ENCODE peak calls at places on chromosomes 4 and X, in nine cellular contexts. X is stimulated activated CD4-positive, alpha-beta T cell treated with anti-CD3 and anti-CD28 coated beads, Interleukin-1b, Interleukin-23, amount 100 ng/mL, for 24 hours; H is mammary epithelial cell; U is colonic mucosa; S is transverse colon; J is memory B cell; P is activated T-helper 1 cell treated with Interleukin-2 at 50 U/mL for 16 hours; N is type B pancreatic cell; E is stimulated activated CD8-positive, alpha-beta memory T cell treated with anti-CD3 and anti-CD28 coated beads, Interleukin-4, amount 100 ng/mL, for 1 hour. D is an unnamed sample.

GRCh38 chr4:13527983-13528822 is 16.1 kb downstream of the NKX3-2 start:
- DNase-seq in X (no peak), H (peak), U (no peak), S (no peak), J (peak), P (no peak), N (no peak), E (no peak), D (no peak)

GRCh38 chrX:20285513-20285912 is 18.8 kb upstream of the RPS6KA3 start:
- DNase-seq in X (no peak), H (peak), U (no peak), S (no peak), J (no peak), P (no peak), N (no peak), E (no peak), D (no peak)

GRCh38 chr4:73848183-73848777 is 4.8 kb upstream of the PF4V1 start:
- DNase-seq in X (no peak), H (no peak), U (no peak), S (no peak), J (no peak), P (no peak), N (no peak), E (no peak), D (no peak)

GRCh38 chrX:10015711-10016515 is 48.8 kb downstream of the CLDN34 start:
- DNase-seq in X (no peak), H (no peak), U (peak), S (no peak), J (no peak), P (no peak), N (no peak), E (no peak), D (no peak)

GRCh38 chr4:1573830-1574459 is 110.2 kb downstream of the FAM53A start:
- DNase-seq in X (no peak), H (no peak), U (no peak), S (no peak), J (no peak), P (no peak), N (no peak), E (no peak), D (no peak)

GRCh38 chrX:100911731-100912130 is 17.0 kb downstream of the XKRX start:
- DNase-seq in X (no peak), H (peak), U (no peak), S (no peak), J (no peak), P (no peak), N (no peak), E (no peak), D (no peak)

GRCh38 chrX:9759340-9759739 is 6.3 kb downstream of the GPR143 start:
- DNase-seq in X (no peak), H (no peak), U (no peak), S (no peak), J (no peak), P (no peak), N (no peak), E (no peak), D (no peak)

GRCh38 chrX:1207496-1208025 is 4.9 kb downstream of the CRLF2 start:
- DNase-seq in X (no peak), H (no peak), U (no peak), S (no peak), J (no peak), P (no peak), N (no peak), E (no peak), D (no peak)

GRCh38 chr4:113773014-113773413 is 11.5 kb upstream of the CAMK2D start:
- DNase-seq in X (no peak), H (no peak), U (no peak), S (no peak), J (no peak), P (no peak), N (no peak), E (no peak), D (no peak)

GRCh38 chr4:102008711-102009110 is 218.2 kb downstream of the BANK1 start:
- DNase-seq in X (no peak), H (no peak), U (no peak), S (no peak), J (no peak), P (no peak), N (no peak), E (no peak), D (no peak)

GRCh38 chrX:131595120-131595519 is 51.2 kb downstream of the OR13H1 start:
- DNase-seq in X (no peak), H (no peak), U (no peak), S (no peak), J (no peak), P (no peak), N (no peak), E (no peak), D (no peak)

GRCh38 chrX:10014462-10015373 is 47.6 kb downstream of the CLDN34 start:
- DNase-seq in X (peak), H (peak), U (peak), S (peak), J (peak), P (peak), N (peak), E (peak), D (peak)

GRCh38 chr4:158302076-158302866 is 92.0 kb downstream of the TMEM144 start:
- DNase-seq in X (no peak), H (peak), U (no peak), S (no peak), J (no peak), P (no peak), N (no peak), E (no peak), D (no peak)

GRCh38 chr4:85861064-85861767 is 386.3 kb downstream of the ARHGAP24 start:
- DNase-seq in X (no peak), H (no peak), U (peak), S (no peak), J (no peak), P (no peak), N (no peak), E (no peak), D (no peak)

GRCh38 chr4:146099585-146099984 is 75.9 kb upstream of the LSM6 start:
- DNase-seq in X (no peak), H (no peak), U (no peak), S (no peak), J (no peak), P (no peak), N (no peak), E (no peak), D (no peak)

GRCh38 chr4:82718067-82718935 is 80.3 kb downstream of the SCD5 start:
- DNase-seq in X (no peak), H (no peak), U (no peak), S (no peak), J (no peak), P (no peak), N (no peak), E (no peak), D (no peak)

GRCh38 chr4:75016472-75016871 is 83.6 kb downstream of the PARM1 start:
- DNase-seq in X (no peak), H (no peak), U (no peak), S (no peak), J (no peak), P (no peak), N (no peak), E (no peak), D (no peak)

GRCh38 chr4:156763511-156763910 is 208.1 kb downstream of the PDGFC start:
- DNase-seq in X (no peak), H (no peak), U (no peak), S (no peak), J (no peak), P (no peak), N (no peak), E (no peak), D (no peak)

GRCh38 chrX:734411-734810 is 103.8 kb downstream of the SHOX start:
- DNase-seq in X (no peak), H (no peak), U (no peak), S (no peak), J (no peak), P (no peak), N (no peak), E (no peak), D (no peak)

GRCh38 chr4:133775881-133776280 is 425.7 kb downstream of the PABPC4L start:
- DNase-seq in X (no peak), H (peak), U (no peak), S (no peak), J (no peak), P (no peak), N (no peak), E (no peak), D (no peak)

GRCh38 chrX:83416273-83416672 is 91.8 kb upstream of the POU3F4 start:
- DNase-seq in X (no peak), H (no peak), U (no peak), S (no peak), J (no peak), P (no peak), N (no peak), E (no peak), D (no peak)

GRCh38 chr4:187632260-187633010 is 363.1 kb upstream of the ZFP42 start:
- DNase-seq in X (no peak), H (no peak), U (no peak), S (no peak), J (no peak), P (no peak), N (no peak), E (no peak), D (no peak)